ENCODE peak calls at places on chromosomes 3 and 15, in six cellular contexts. F is CD4-positive, CD25-positive, alpha-beta regulatory T cell; V is anterior cingulate cortex; P is left cardiac atrium; E is stimulated activated CD4-positive, alpha-beta T cell treated with anti-CD3 and anti-CD28 coated beads, Interleukin-4, amount 100 ng/mL, for 48 hours; K is SK-N-DZ. Z is an unnamed sample.
A peak's percentile ranks its signal among the peaks of the same experiment; 100 is the strongest.

GRCh38 chr3:59803269-59803668 is 753.4 kb upstream of the CFAP20DC start:
- DNase-seq in F (no peak), V (no peak), P (no peak), E (no peak), K (no peak), Z (no peak)

GRCh38 chr3:131622726-131623125 is 120.0 kb upstream of the MRPL3 start:
- DNase-seq in F (no peak), V (no peak), P (no peak), E (no peak), K (no peak), Z (no peak)

GRCh38 chr15:89307046-89307587 is 27.5 kb downstream of the POLG start:
- DNase-seq in F (no peak), V (no peak), P (no peak), E (no peak), K (no peak), Z (no peak)

GRCh38 chr15:50049871-50050270 is 69.2 kb downstream of the ATP8B4 start:
- DNase-seq in F (no peak), V (no peak), P (no peak), E (no peak), K (no peak), Z (no peak)

GRCh38 chr3:40731445-40731844 is 206.7 kb downstream of the ZNF621 start:
- DNase-seq in F (no peak), V (no peak), P (no peak), E (no peak), K (no peak), Z (no peak)

GRCh38 chr15:29072444-29072843 is 186.7 kb downstream of the APBA2 start:
- DNase-seq in F (no peak), V (no peak), P (no peak), E (no peak), K (no peak), Z (no peak)

GRCh38 chr3:181791380-181791779 is 79.7 kb downstream of the SOX2 start:
- DNase-seq in F (no peak), V (no peak), P (no peak), E (no peak), K (no peak), Z (no peak)

GRCh38 chr3:38116471-38117162 is 20.3 kb downstream of the ACAA1 start:
- DNase-seq in F (no peak), V (no peak), P (no peak), E (no peak), K (no peak), Z (peak; percentile 26)

GRCh38 chr3:27340524-27340923 is 28.7 kb downstream of the NEK10 start:
- DNase-seq in F (peak; percentile 57), V (no peak), P (no peak), E (no peak), K (no peak), Z (no peak)

GRCh38 chr3:137110392-137110996 is 152.7 kb downstream of the IL20RB start:
- DNase-seq in F (no peak), V (no peak), P (no peak), E (no peak), K (peak; percentile 30), Z (peak; percentile 37)

GRCh38 chr3:105944721-105945120 is 75.9 kb upstream of the CBLB start:
- DNase-seq in F (no peak), V (no peak), P (no peak), E (no peak), K (no peak), Z (peak; percentile 8)

GRCh38 chr15:66241301-66241700 is 12.2 kb downstream of the MEGF11 start:
- DNase-seq in F (no peak), V (no peak), P (no peak), E (no peak), K (no peak), Z (no peak)

GRCh38 chr3:123419850-123420292 is 29.0 kb downstream of the ADCY5 start:
- DNase-seq in F (no peak), V (peak; percentile 89), P (peak; percentile 80), E (no peak), K (no peak), Z (peak; percentile 55)

GRCh38 chr3:152330565-152330964 is 61.8 kb downstream of the MBNL1 start:
- DNase-seq in F (no peak), V (no peak), P (no peak), E (no peak), K (no peak), Z (no peak)

GRCh38 chr3:119508172-119508845 is 10.0 kb downstream of the TIMMDC1 start:
- DNase-seq in F (no peak), V (no peak), P (no peak), E (no peak), K (no peak), Z (no peak)

GRCh38 chr3:126439346-126439967 is 36.2 kb downstream of the ZXDC start:
- DNase-seq in F (no peak), V (no peak), P (no peak), E (no peak), K (no peak), Z (peak; percentile 1)

GRCh38 chr15:39597751-39598185 is 16.9 kb downstream of the THBS1 start:
- DNase-seq in F (no peak), V (no peak), P (no peak), E (no peak), K (no peak), Z (no peak)

GRCh38 chr3:159158801-159159200 is 356.9 kb downstream of the MFSD1 start:
- DNase-seq in F (no peak), V (no peak), P (no peak), E (no peak), K (no peak), Z (no peak)

GRCh38 chr3:108006077-108006675 is 84.7 kb downstream of the CD47 start:
- DNase-seq in F (no peak), V (no peak), P (peak; percentile 69), E (no peak), K (no peak), Z (peak; percentile 50)

GRCh38 chr3:118534519-118534918 is 500.1 kb downstream of the IGSF11 start:
- DNase-seq in F (no peak), V (no peak), P (no peak), E (no peak), K (no peak), Z (no peak)

GRCh38 chr3:143142354-143142753 is 22.8 kb downstream of the CHST2 start:
- DNase-seq in F (no peak), V (no peak), P (no peak), E (no peak), K (peak; percentile 39), Z (no peak)